ENCODE peak calls at places on chromosomes 13 and 19, in ten cellular contexts. E is activated naive CD8-positive, alpha-beta T cell treated with anti-CD3 and anti-CD28 coated beads, Interleukin-2, amount 10 ng/mL, durations not matched to agents 7 days and 5 days; F is left lung; A is stimulated activated naive B cell treated with anti-CD40 and anti-IgM and Interleukin-4, amounts not matched to agents 10 μg/mL and 1 μg/mL and 100 μg/mL, for 72 hours; R is effector memory CD8-positive, alpha-beta T cell; W is activated CD4-positive, alpha-beta T cell treated with anti-CD3 and anti-CD28 coated beads for 36 hours; K is natural killer cell treated with Interleukin-12 subunit alpha and Interleukin-12 subunit beta and Interleukin-15 and Interleukin-18, amount 100 ng/mL, for 72 hours; J is activated naive CD4-positive, alpha-beta T cell treated with anti-CD3 and anti-CD28 coated beads, Interleukin-2, amount 50 U/mL, for 72 hours; T is stimulated activated naive CD8-positive, alpha-beta T cell treated with anti-CD3 and anti-CD28 coated beads, Interleukin-15, Interleukin-2, amounts not matched to agents 100 U/mL and 50 U/mL, for 24 hours; C is pancreas. I is an unnamed sample.

GRCh38 chr13:113584870-113585671 is 518 bp downstream of the TFDP1 start:
- ATAC-seq in K (peak; percentile 49), T (peak; percentile 21), R (peak; percentile 20), E (peak; percentile 23), A (peak; percentile 53), F (peak; percentile 22), J (peak; percentile 31), W (peak; percentile 33), C (no peak), I (peak; percentile 61)

GRCh38 chr19:3494051-3494450 is 6.4 kb downstream of the DOHH start:
- ATAC-seq in K (peak; percentile 39), R (no peak), J (peak; percentile 59), T (peak; percentile 53), A (peak; percentile 55), C (no peak), W (peak; percentile 83), E (peak; percentile 68), F (peak; percentile 27), I (no peak)

GRCh38 chr19:755063-755462 is 4.2 kb downstream of the MISP start:
- ATAC-seq in K (no peak), E (no peak), J (no peak), W (no peak), F (no peak), T (no peak), A (no peak), R (no peak), C (no peak), I (no peak)

GRCh38 chr13:46622918-46623256 is 69.9 kb downstream of the LRCH1 start:
- ATAC-seq in A (no peak), K (no peak), F (peak; percentile 71), C (no peak), T (no peak), E (no peak), R (no peak), J (no peak), W (no peak), I (no peak)

GRCh38 chr19:49408816-49409440 is 14.3 kb downstream of the PTH2 start:
- ATAC-seq in W (peak; percentile 20), R (no peak), A (peak; percentile 47), K (peak; percentile 19), C (no peak), E (no peak), J (peak; percentile 27), T (peak; percentile 30), F (peak; percentile 27), I (no peak)

GRCh38 chr19:35628264-35628564 is 622 bp upstream of the RBM42 start:
- ATAC-seq in W (peak; percentile 24), F (no peak), J (no peak), T (peak; percentile 17), E (no peak), K (no peak), R (no peak), A (peak; percentile 33), C (no peak), I (peak; percentile 18)

GRCh38 chr19:42850981-42851717 is 28.4 kb downstream of the PSG1 start:
- ATAC-seq in F (no peak), A (no peak), E (no peak), J (no peak), T (no peak), K (no peak), R (no peak), C (no peak), W (no peak), I (no peak)

GRCh38 chr19:19554074-19555023 is 16.3 kb downstream of the CILP2 start:
- ATAC-seq in F (peak; percentile 64), E (peak; percentile 59), C (no peak), W (peak; percentile 78), A (peak; percentile 62), T (peak; percentile 40), J (peak; percentile 76), K (peak; percentile 56), R (peak; percentile 62), I (no peak)

GRCh38 chr19:4709440-4710280 is 14.0 kb downstream of the DPP9 start:
- ATAC-seq in W (peak; percentile 51), A (no peak), R (peak; percentile 73), F (no peak), J (no peak), T (no peak), K (peak; percentile 86), C (peak; percentile 70), E (no peak), I (no peak)

GRCh38 chr19:15222738-15223648 is 9.3 kb downstream of the EPHX3 start:
- ATAC-seq in A (peak; percentile 97), W (peak; percentile 99), E (peak; percentile 97), R (peak; percentile 98), F (peak; percentile 97), C (peak; percentile 92), J (peak; percentile 90), T (peak; percentile 96), K (peak; percentile 97), I (peak; percentile 93)

GRCh38 chr13:83452292-83452950 is 429.9 kb downstream of the SLITRK1 start:
- ATAC-seq in F (no peak), E (no peak), A (peak; percentile 10), C (no peak), W (no peak), R (no peak), K (peak; percentile 13), T (no peak), J (no peak), I (peak; percentile 36)

GRCh38 chr13:41224113-41225110 is 30.0 kb upstream of the KBTBD7 start:
- ATAC-seq in J (no peak), T (no peak), R (no peak), A (no peak), W (no peak), E (no peak), F (no peak), C (no peak), K (no peak), I (no peak)

GRCh38 chr13:110455444-110455843 is 106.1 kb downstream of the RAB20 start:
- ATAC-seq in R (no peak), J (no peak), F (no peak), T (no peak), C (peak; percentile 13), W (no peak), A (no peak), K (no peak), E (no peak), I (no peak)

GRCh38 chr13:46605824-46606554 is 53.0 kb downstream of the LRCH1 start:
- ATAC-seq in E (no peak), W (peak; percentile 73), F (peak; percentile 17), K (peak; percentile 78), T (peak; percentile 70), R (peak; percentile 14), C (no peak), J (peak; percentile 80), A (peak; percentile 91), I (peak; percentile 85)

GRCh38 chr13:44108345-44108858 is 228.7 kb downstream of the LACC1 start:
- ATAC-seq in T (no peak), E (no peak), F (peak; percentile 58), R (no peak), W (no peak), J (no peak), C (peak; percentile 94), K (peak; percentile 24), A (no peak), I (no peak)

GRCh38 chr19:4108767-4109625 is 14.9 kb downstream of the MAP2K2 start:
- ATAC-seq in A (peak; percentile 91), T (peak; percentile 58), W (peak; percentile 70), R (peak; percentile 66), C (no peak), J (peak; percentile 55), F (no peak), E (peak; percentile 72), K (peak; percentile 81), I (peak; percentile 94)

GRCh38 chr19:36213793-36214387 is 575 bp downstream of the ZNF565 start:
- ATAC-seq in E (peak; percentile 11), C (peak; percentile 5), T (peak; percentile 44), W (peak; percentile 44), R (peak; percentile 0), J (peak; percentile 74), F (no peak), A (no peak), K (peak; percentile 70), I (no peak)

GRCh38 chr13:95382411-95382810 is 81.2 kb upstream of the ABCC4 start:
- ATAC-seq in E (no peak), C (no peak), F (no peak), T (no peak), J (no peak), W (no peak), A (no peak), R (no peak), K (no peak), I (no peak)

GRCh38 chr19:49119411-49120324 is at the start of gene PPFIA3:
- ATAC-seq in T (no peak), F (peak; percentile 65), E (no peak), C (peak; percentile 64), R (no peak), J (no peak), W (no peak), K (no peak), A (no peak), I (peak; percentile 2)

GRCh38 chr13:52950436-52950960 is 78.1 kb upstream of the OLFM4 start:
- ATAC-seq in R (no peak), A (no peak), T (no peak), E (no peak), C (no peak), K (no peak), F (no peak), J (no peak), W (no peak), I (no peak)

GRCh38 chr13:101452519-101453485 is at the start of gene ITGBL1:
- ATAC-seq in C (peak; percentile 15), E (no peak), W (no peak), J (no peak), R (no peak), T (no peak), F (peak; percentile 13), K (no peak), A (peak; percentile 29), I (no peak)

GRCh38 chr19:40744554-40745401 is 5.5 kb downstream of the ACTMAP start:
- ATAC-seq in F (peak; percentile 79), T (no peak), C (no peak), J (peak; percentile 42), K (peak; percentile 39), A (no peak), E (peak; percentile 61), W (peak; percentile 71), R (peak; percentile 36), I (peak; percentile 47)

GRCh38 chr19:2686347-2686746 is 16.1 kb downstream of the GNG7 start:
- ATAC-seq in C (no peak), F (no peak), W (no peak), K (no peak), T (no peak), E (no peak), A (no peak), R (no peak), J (no peak), I (no peak)

GRCh38 chr19:48591021-48591420 is 15.5 kb upstream of the SPACA4 start:
- ATAC-seq in K (no peak), J (no peak), E (no peak), A (no peak), T (no peak), R (no peak), C (no peak), W (no peak), F (no peak), I (no peak)

GRCh38 chr13:107743100-107743499 is 472.2 kb downstream of the LIG4 start:
- ATAC-seq in W (no peak), R (no peak), T (no peak), F (no peak), C (no peak), E (no peak), K (no peak), J (no peak), A (no peak), I (no peak)

GRCh38 chr13:114110091-114110829 is 22.2 kb downstream of the RASA3 start:
- ATAC-seq in W (peak; percentile 82), A (peak; percentile 96), T (peak; percentile 78), K (peak; percentile 79), E (peak; percentile 93), J (peak; percentile 73), R (peak; percentile 89), C (no peak), F (peak; percentile 48), I (peak; percentile 93)

GRCh38 chr19:53883231-53883661 is 1.2 kb downstream of the PRKCG start:
- ATAC-seq in T (no peak), F (no peak), R (peak; percentile 27), A (no peak), E (no peak), J (no peak), C (no peak), W (no peak), K (no peak), I (no peak)

GRCh38 chr19:4090351-4091220 is 23.9 kb upstream of the ZBTB7A start:
- ATAC-seq in J (no peak), A (no peak), K (no peak), F (peak; percentile 9), R (no peak), W (no peak), C (no peak), T (no peak), E (no peak), I (peak; percentile 28)

I was measured in stimulated activated memory B cell treated with anti-CD40 and anti-IgM and Interleukin-4, amounts not matched to agents 10 μg/mL and 1 μg/mL and 100 μg/mL, for 72 hours.